ENCODE peak calls at places on chromosomes 13 and 19, in eight cellular contexts. W is H54, X is stomach, N is uterus, P is HCT116, S is A549, R is IMR-90, T is lower leg skin. A is an unnamed sample.

GRCh38 chr13:88979465-88980180 is 1308.5 kb downstream of the SLITRK5 start:
- DNase-seq in R (no peak), S (no peak), W (no peak), T (no peak), X (no peak), N (no peak), P (no peak), A (no peak)

GRCh38 chr13:105272660-105273631 is 1262.5 kb downstream of the EFNB2 start:
- DNase-seq in N (no peak), X (no peak), T (no peak), W (no peak), S (no peak), P (no peak), R (no peak), A (no peak)

GRCh38 chr19:47331931-47332547 is at the start of gene C5AR2:
- DNase-seq in X (no peak), S (peak; percentile 53), P (no peak), W (no peak), T (no peak), N (no peak), R (no peak), A (no peak)

GRCh38 chr13:64074989-64075474 is 2659.4 kb upstream of the PCDH20 start:
- DNase-seq in R (no peak), X (peak; percentile 17), P (no peak), S (no peak), W (peak; percentile 9), T (no peak), N (no peak), A (no peak)

GRCh38 chr13:50124536-50125305 is 109.5 kb downstream of the KCNRG start:
- DNase-seq in T (peak; percentile 91), P (no peak), N (peak; percentile 95), W (peak; percentile 82), S (peak; percentile 54), R (peak; percentile 56), X (peak; percentile 97), A (peak; percentile 99)

GRCh38 chr13:80399340-80400163 is 58.6 kb upstream of the SPRY2 start:
- DNase-seq in T (no peak), N (no peak), X (peak; percentile 76), W (no peak), P (no peak), S (no peak), R (no peak), A (no peak)

GRCh38 chr19:12155324-12155723 is 1.2 kb downstream of the ZNF625 start:
- DNase-seq in X (no peak), S (no peak), P (no peak), W (no peak), T (peak; percentile 18), R (no peak), N (no peak), A (no peak)

GRCh38 chr19:48436586-48436985 is 9.2 kb upstream of the GRWD1 start:
- DNase-seq in T (no peak), X (no peak), N (no peak), W (no peak), R (no peak), S (no peak), P (no peak), A (no peak)

GRCh38 chr13:43272866-43273265 is 249.5 kb downstream of the DNAJC15 start:
- DNase-seq in N (no peak), R (no peak), W (no peak), T (no peak), S (no peak), X (no peak), P (no peak), A (no peak)

GRCh38 chr19:12785431-12786011 is 5.8 kb upstream of the JUNB start:
- DNase-seq in W (no peak), T (no peak), R (no peak), S (no peak), P (no peak), N (no peak), X (no peak), A (no peak)

GRCh38 chr19:35478794-35479193 is 11.5 kb downstream of the KRTDAP start:
- DNase-seq in X (no peak), P (no peak), N (no peak), W (no peak), R (no peak), S (no peak), T (no peak), A (no peak)

GRCh38 chr19:8308891-8309291 is 733 bp upstream of the CD320 start:
- DNase-seq in N (no peak), T (peak; percentile 72), X (peak; percentile 23), W (no peak), P (no peak), S (no peak), R (no peak), A (no peak)

GRCh38 chr13:113666951-113667701 is at the start of gene GRK1:
- DNase-seq in R (no peak), P (no peak), W (no peak), N (peak; percentile 10), T (peak; percentile 81), S (no peak), X (peak; percentile 22), A (no peak)

GRCh38 chr13:37109080-37109678 is 3.7 kb upstream of the CSNK1A1L start:
- DNase-seq in P (no peak), S (peak; percentile 1), R (peak; percentile 62), W (no peak), X (no peak), T (no peak), N (no peak), A (no peak)

GRCh38 chr13:27406178-27406939 is 18.1 kb upstream of the GTF3A start:
- DNase-seq in W (peak; percentile 26), P (no peak), T (peak; percentile 73), S (peak; percentile 49), N (no peak), X (no peak), R (peak; percentile 49), A (no peak)

GRCh38 chr13:46893221-46893620 is 3.6 kb downstream of the HTR2A start:
- DNase-seq in T (no peak), P (no peak), S (no peak), X (no peak), W (no peak), N (no peak), R (no peak), A (no peak)

GRCh38 chr13:80274643-80275042 is 66.3 kb downstream of the SPRY2 start:
- DNase-seq in W (no peak), R (peak; percentile 2), T (no peak), X (no peak), S (no peak), P (no peak), N (no peak), A (no peak)

GRCh38 chr19:47157455-47158321 is 27.1 kb downstream of the SAE1 start:
- DNase-seq in W (peak; percentile 25), X (peak; percentile 33), R (peak; percentile 72), S (no peak), T (peak; percentile 84), N (no peak), P (no peak), A (peak; percentile 2)

GRCh38 chr13:113816248-113816924 is 47.5 kb downstream of the GAS6 start:
- DNase-seq in X (no peak), T (no peak), W (no peak), N (no peak), P (no peak), R (peak; percentile 45), S (no peak), A (no peak)

GRCh38 chr13:92575782-92576181 is 650.8 kb upstream of the GPC6 start:
- DNase-seq in W (no peak), X (no peak), S (no peak), P (no peak), T (no peak), R (no peak), N (no peak), A (no peak)

GRCh38 chr13:73064991-73065390 is 6.2 kb downstream of the KLF5 start:
- DNase-seq in N (no peak), W (no peak), X (no peak), R (no peak), S (no peak), T (no peak), P (no peak), A (no peak)

GRCh38 chr13:51764184-51765141 is 39.5 kb downstream of the DHRS12 start:
- DNase-seq in N (peak; percentile 67), W (no peak), R (peak; percentile 97), T (peak; percentile 95), S (peak; percentile 42), P (no peak), X (peak; percentile 56), A (peak; percentile 74)

GRCh38 chr13:21476893-21477472 is 17.9 kb upstream of the ZDHHC20 start:
- DNase-seq in W (peak; percentile 44), R (peak; percentile 74), S (peak; percentile 81), X (peak; percentile 89), N (peak; percentile 67), T (peak; percentile 96), P (peak; percentile 76), A (peak; percentile 57)
- TF ChIP-seq POLR2A in W (no peak), R (no peak), S (no peak), X (no peak), N (no peak), T (no peak), P (no peak), A (no peak)

GRCh38 chr19:3028305-3029069 is 593 bp downstream of the TLE2 start:
- DNase-seq in X (no peak), P (no peak), R (no peak), W (no peak), T (no peak), S (no peak), N (no peak), A (no peak)
- TF ChIP-seq POLR2A in X (no peak), P (no peak), R (no peak), W (no peak), T (no peak), S (no peak), N (no peak), A (no peak)

DNA sequence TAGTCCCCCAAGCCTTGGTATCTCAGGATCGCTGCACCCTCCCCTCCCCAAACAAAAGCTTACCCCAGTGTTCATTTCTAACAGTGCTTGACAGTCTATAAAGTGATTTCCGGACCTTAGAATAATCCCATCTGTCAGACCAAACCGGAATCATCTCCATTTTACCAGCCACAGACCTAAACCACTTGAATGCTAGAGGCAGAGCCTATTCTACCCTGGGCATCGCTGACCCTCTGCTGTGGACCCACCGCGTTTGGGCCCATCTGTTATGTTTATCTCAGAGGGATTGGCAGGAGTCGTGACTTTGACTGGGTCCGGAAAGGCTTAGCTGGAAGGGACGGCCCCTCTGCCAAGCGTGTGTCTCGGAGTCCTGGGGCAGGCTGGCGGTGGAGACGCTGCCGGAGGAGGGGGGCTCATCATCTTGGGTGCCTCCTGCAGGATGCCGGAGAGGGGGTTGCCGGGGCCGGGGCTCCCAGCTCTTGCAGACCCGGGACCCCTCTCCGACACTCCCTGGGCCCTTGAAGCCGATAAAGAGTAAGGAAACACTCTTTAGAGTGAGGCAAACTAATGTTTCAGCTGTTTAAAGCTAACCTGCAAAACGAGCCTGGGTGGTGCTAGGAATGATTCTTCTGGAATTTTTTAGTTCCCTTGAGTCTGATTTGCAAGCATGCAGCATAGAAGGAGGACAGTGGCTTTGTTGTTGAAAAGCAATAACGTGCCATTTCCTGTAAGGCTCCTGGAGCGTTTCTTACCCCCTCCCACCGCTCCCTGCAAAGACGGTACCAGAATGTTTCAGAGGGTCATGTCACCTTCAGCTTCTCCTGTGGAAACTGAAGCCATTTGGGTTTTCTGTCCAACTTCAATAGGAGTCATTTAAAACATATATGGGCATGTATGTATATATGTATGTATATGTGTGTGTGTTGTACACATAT is 1.3 kb downstream of the SLC25A42 start:
- DNase-seq in X (no peak), W (no peak), T (no peak), R (no peak), N (no peak), P (no peak), S (no peak), A (no peak)
- TF ChIP-seq POLR2A in X (no peak), W (no peak), T (no peak), R (no peak), N (no peak), P (no peak), S (no peak), A (no peak)

GRCh38 chr13:101511766-101512165 is 59.3 kb downstream of the ITGBL1 start:
- DNase-seq in T (no peak), X (no peak), R (no peak), N (no peak), S (no peak), P (no peak), W (no peak), A (no peak)
- TF ChIP-seq POLR2A in T (no peak), X (no peak), R (no peak), N (no peak), S (no peak), P (no peak), W (no peak), A (no peak)

A was measured in gastrocnemius medialis.